ENCODE peak calls at places on chromosomes 7 and 10, in five cellular contexts. J, Z, U, C and O are unnamed samples.

GRCh38 chr10:63414481-63415260 is 51.1 kb downstream of the JMJD1C start:
- DNase-seq in Z (no peak), J (peak; percentile 47), C (peak; percentile 43), U (no peak), O (no peak)

GRCh38 chr7:8143151-8143874 is 118.7 kb downstream of the ICA1 start:
- DNase-seq in J (no peak), C (no peak), U (no peak), Z (no peak), O (no peak)

GRCh38 chr10:548212-548897 is 141.1 kb downstream of the DIP2C start:
- DNase-seq in J (no peak), C (no peak), U (peak; percentile 52), Z (no peak), O (peak; percentile 74)

GRCh38 chr7:118731854-118732253 is 507.4 kb downstream of the ANKRD7 start:
- DNase-seq in Z (no peak), J (no peak), U (peak; percentile 3), C (peak; percentile 3), O (no peak)

GRCh38 chr7:84085147-84085546 is 109.4 kb downstream of the SEMA3A start:
- DNase-seq in U (no peak), C (no peak), J (peak; percentile 70), Z (no peak), O (no peak)

GRCh38 chr7:108003591-108003935 is 602 bp upstream of the LAMB1 start:
- DNase-seq in J (no peak), C (no peak), U (no peak), Z (no peak), O (no peak)

GRCh38 chr10:125161570-125162139 is 1.3 kb upstream of the CTBP2 start:
- DNase-seq in U (no peak), Z (no peak), J (no peak), C (no peak), O (peak; percentile 41)

GRCh38 chr10:71825217-71825616 is 25.8 kb downstream of the PSAP start:
- DNase-seq in C (no peak), U (no peak), J (no peak), Z (no peak), O (no peak)

GRCh38 chr7:157088136-157088535 is 50.6 kb upstream of the UBE3C start:
- DNase-seq in J (no peak), U (no peak), Z (no peak), C (no peak), O (no peak)

GRCh38 chr10:34916368-34916767 is 101.3 kb upstream of the PARD3 start:
- DNase-seq in J (peak; percentile 77), U (no peak), C (no peak), Z (no peak), O (no peak)

GRCh38 chr10:120630266-120630665 is 173.2 kb downstream of the PLPP4 start:
- DNase-seq in Z (no peak), C (no peak), U (no peak), J (no peak), O (no peak)

GRCh38 chr7:67423058-67423457 is 426.4 kb downstream of the TYW1 start:
- DNase-seq in U (no peak), Z (no peak), C (no peak), J (peak; percentile 2), O (no peak)

GRCh38 chr7:142323706-142324105 is 65.8 kb upstream of the PRSS58 start:
- DNase-seq in J (no peak), U (peak; percentile 82), Z (peak; percentile 57), C (peak; percentile 28), O (peak; percentile 91)

GRCh38 chr7:91915401-91916067 is 25.1 kb upstream of the AKAP9 start:
- DNase-seq in J (no peak), C (no peak), U (no peak), Z (no peak), O (no peak)

GRCh38 chr7:158024351-158024715 is 563.3 kb downstream of the PTPRN2 start:
- DNase-seq in C (no peak), U (no peak), J (no peak), Z (no peak), O (no peak)

GRCh38 chr10:49080071-49080470 is 35.3 kb downstream of the VSTM4 start:
- DNase-seq in Z (no peak), U (no peak), J (no peak), C (no peak), O (peak; percentile 45)

GRCh38 chr10:131337656-131338055 is 26.1 kb upstream of the TCERG1L start:
- DNase-seq in U (no peak), J (no peak), Z (no peak), C (no peak), O (no peak)

GRCh38 chr7:64498270-64498669 is 64.6 kb downstream of the ZNF680 start:
- DNase-seq in U (no peak), J (no peak), C (no peak), Z (no peak), O (no peak)

DNA sequence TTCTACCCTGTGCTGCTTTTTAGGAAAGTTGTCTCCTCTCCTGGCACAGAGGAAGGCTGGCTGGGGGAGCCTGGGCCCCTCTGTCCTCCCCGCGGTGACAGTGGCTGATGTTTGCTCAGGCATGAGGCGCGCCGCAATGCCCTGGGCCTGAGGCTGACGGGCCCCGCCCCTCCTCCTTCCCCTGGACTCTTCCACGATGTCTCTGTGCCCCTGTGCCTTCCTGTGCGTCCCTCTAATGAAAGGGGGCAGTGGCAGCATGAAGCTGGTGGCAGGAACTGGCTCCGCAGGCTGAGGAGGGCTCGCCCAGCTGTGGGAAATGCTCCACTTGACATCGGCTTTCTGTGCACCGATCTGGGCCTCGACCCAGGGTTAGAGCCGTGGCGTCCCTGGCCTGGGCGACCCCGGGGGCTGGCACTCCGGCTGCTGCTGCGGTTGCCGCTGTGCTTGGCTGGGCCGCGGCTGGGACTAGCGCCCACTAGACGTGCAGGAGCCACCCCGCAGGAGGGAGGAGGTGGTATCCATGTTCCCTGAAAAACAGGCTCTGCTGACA is 67.9 kb downstream of the ZNF680 start:
- DNase-seq in U (no peak), Z (no peak), J (no peak), C (no peak), O (peak; percentile 15)
- TF ChIP-seq CTCF in U (no peak), Z (no peak), J (no peak), C (no peak), O (no peak)

GRCh38 chr10:12945709-12946359 is 55.7 kb downstream of the CCDC3 start:
- DNase-seq in U (no peak), C (no peak), J (no peak), Z (no peak), O (no peak)

GRCh38 chr10:12950583-12951128 is 50.9 kb downstream of the CCDC3 start:
- DNase-seq in U (no peak), Z (no peak), C (no peak), J (no peak), O (no peak)

GRCh38 chr10:12947741-12948140 is 53.8 kb downstream of the CCDC3 start:
- DNase-seq in J (no peak), C (no peak), U (no peak), Z (no peak), O (no peak)

GRCh38 chr10:12946372-12946771 is 55.1 kb downstream of the CCDC3 start:
- DNase-seq in Z (no peak), C (no peak), J (no peak), U (no peak), O (no peak)

GRCh38 chr10:12949248-12949647 is 52.3 kb downstream of the CCDC3 start:
- DNase-seq in J (no peak), Z (no peak), C (peak; percentile 50), U (no peak), O (no peak)
- TF ChIP-seq CTCF in J (no peak), Z (peak; percentile 21), C (no peak), U (peak; percentile 31), O (no peak)

GRCh38 chr10:31353574-31353973 is 34.6 kb downstream of the ZEB1 start:
- DNase-seq in Z (no peak), C (peak; percentile 53), U (no peak), J (peak; percentile 30), O (no peak)
- TF ChIP-seq CTCF in Z (peak; percentile 28), C (no peak), U (no peak), J (peak; percentile 9), O (no peak)

DNA sequence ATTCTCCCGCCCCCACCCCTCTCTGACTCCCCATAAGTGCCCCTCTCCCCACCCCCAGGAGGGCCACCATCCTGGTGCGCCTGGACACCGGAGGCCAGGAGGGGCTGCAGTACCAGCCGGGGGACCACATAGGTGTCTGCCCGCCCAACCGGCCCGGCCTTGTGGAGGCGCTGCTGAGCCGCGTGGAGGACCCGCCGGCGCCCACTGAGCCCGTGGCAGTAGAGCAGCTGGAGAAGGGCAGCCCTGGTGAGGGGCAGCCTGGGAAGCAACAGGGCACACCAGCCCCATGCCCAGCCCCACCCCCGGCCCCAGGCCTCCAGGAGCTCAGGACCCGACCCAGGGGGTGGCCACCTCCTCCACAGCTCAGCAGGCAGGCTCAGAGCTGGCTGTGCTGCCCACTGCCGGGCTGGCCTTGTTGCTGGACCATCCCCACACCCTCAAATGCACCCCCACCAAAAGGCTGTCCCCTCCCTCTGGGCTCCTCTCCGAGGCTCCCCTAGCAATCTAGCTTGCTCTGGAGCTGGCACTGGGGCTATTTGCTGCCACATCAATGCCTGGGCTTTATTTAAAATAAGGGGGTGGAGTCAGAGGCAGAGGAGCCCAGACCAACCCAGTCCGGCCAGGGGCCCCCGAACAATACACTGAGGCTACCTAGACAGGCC is 14.8 kb downstream of the ATG9B start:
- DNase-seq in Z (no peak), U (no peak), J (no peak), C (no peak), O (no peak)
- TF ChIP-seq CTCF in Z (no peak), U (peak; percentile 12), J (no peak), C (no peak), O (no peak)

DNA sequence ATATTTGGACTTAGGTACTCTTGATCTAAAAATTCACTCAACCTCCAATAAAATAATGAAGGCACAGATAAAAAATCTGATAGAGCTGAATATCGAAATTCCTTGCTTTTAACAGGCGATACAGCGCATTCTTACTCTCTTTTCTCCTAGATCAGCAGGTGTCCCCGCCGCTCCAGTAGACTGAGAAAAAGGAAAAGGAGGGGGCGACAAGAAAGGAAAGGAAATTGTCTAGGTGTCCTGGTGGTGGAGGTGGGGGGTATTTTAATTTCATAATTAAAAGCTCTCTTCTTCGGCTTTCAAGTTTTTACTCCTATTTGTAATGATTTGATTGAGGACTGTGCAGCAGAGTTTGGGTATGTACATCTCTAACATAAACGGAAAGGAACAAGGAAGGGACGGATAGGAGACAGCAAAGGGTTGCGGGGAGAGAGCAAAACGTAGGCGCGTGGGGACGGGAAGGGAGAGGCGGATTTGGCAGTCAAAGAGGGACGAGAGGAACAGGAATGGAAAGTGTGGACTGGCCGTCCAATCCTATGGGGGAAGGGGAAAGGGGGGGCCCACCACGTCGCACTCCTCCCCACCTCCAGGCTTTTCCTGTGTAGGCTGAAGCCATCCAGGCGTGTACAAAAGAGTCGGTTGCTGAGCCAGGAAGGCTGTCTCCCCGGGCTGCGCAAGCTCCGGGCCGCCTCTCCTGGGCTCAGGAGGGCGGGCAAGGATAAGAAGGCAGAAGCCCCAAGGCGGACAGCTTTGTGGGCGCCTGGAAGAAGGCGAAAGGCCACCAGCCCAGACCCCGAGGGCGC is 875 bp upstream of the HECTD2 start:
- DNase-seq in U (peak; percentile 82), C (peak; percentile 86), J (no peak), Z (peak; percentile 55), O (peak; percentile 71)
- TF ChIP-seq CTCF in U (no peak), C (no peak), J (peak; percentile 13), Z (no peak), O (no peak)